ENCODE peak calls at places on chromosomes 4 and X, in four cellular contexts. B is upper lobe of left lung, Y is lung microvascular endothelial cell, Q is fibroblast of villous mesenchyme. N is an unnamed sample.

GRCh38 chr4:126372634-126373033 is 1057.9 kb downstream of the FAT4 start:
- DNase-seq in B (no peak), Y (no peak), Q (no peak), N (no peak)

GRCh38 chr4:108449139-108449538 is 171.2 kb upstream of the RPL34 start:
- DNase-seq in B (no peak), Y (no peak), Q (no peak), N (no peak)

GRCh38 chrX:109862386-109862910 is 129.4 kb upstream of the ACSL4 start:
- DNase-seq in B (no peak), Y (no peak), Q (peak), N (no peak)

GRCh38 chr4:176767183-176767582 is 25.5 kb downstream of the VEGFC start:
- DNase-seq in B (no peak), Y (no peak), Q (no peak), N (no peak)

GRCh38 chr4:124943145-124943889 is 230.8 kb upstream of the ANKRD50 start:
- DNase-seq in B (no peak), Y (no peak), Q (peak), N (no peak)

GRCh38 chr4:74444891-74445642 is at the start of gene AREG:
- DNase-seq in B (peak), Y (peak), Q (peak), N (peak)

GRCh38 chrX:154046262-154046771 is 26.6 kb upstream of the IRAK1 start:
- DNase-seq in B (no peak), Y (peak), Q (peak), N (peak)

GRCh38 chr4:105495667-105496066 is 21.8 kb upstream of the PPA2 start:
- DNase-seq in B (no peak), Y (no peak), Q (peak), N (no peak)

GRCh38 chr4:156169011-156169410 is 215.3 kb upstream of the CTSO start:
- DNase-seq in B (no peak), Y (peak), Q (peak), N (peak)

GRCh38 chr4:15034071-15034764 is 31.9 kb downstream of the CPEB2 start:
- DNase-seq in B (no peak), Y (peak), Q (peak), N (no peak)

GRCh38 chr4:89263265-89263664 is 44.3 kb downstream of the GPRIN3 start:
- DNase-seq in B (no peak), Y (no peak), Q (no peak), N (no peak)

GRCh38 chr4:106109929-106110328 is 206.1 kb downstream of the TBCK start:
- DNase-seq in B (no peak), Y (no peak), Q (no peak), N (no peak)

GRCh38 chr4:145779319-145779801 is 99.4 kb downstream of the C4orf51 start:
- DNase-seq in B (no peak), Y (peak), Q (no peak), N (no peak)

GRCh38 chrX:16100673-16101072 is 22.7 kb upstream of the GRPR start:
- DNase-seq in B (no peak), Y (no peak), Q (no peak), N (no peak)

GRCh38 chrX:118603981-118604380 is 108.4 kb downstream of the DOCK11 start:
- DNase-seq in B (no peak), Y (peak), Q (peak), N (peak)

GRCh38 chr4:164012396-164013027 is 518.0 kb downstream of the TMA16 start:
- DNase-seq in B (no peak), Y (peak), Q (no peak), N (no peak)

GRCh38 chr4:13700196-13701140 is 72.9 kb upstream of the BOD1L1 start:
- DNase-seq in B (no peak), Y (peak), Q (peak), N (no peak)

GRCh38 chr4:169159614-169160013 is 111.1 kb downstream of the SH3RF1 start:
- DNase-seq in B (no peak), Y (no peak), Q (peak), N (no peak)

GRCh38 chr4:146381263-146381872 is 140.4 kb downstream of the SLC10A7 start:
- DNase-seq in B (no peak), Y (no peak), Q (no peak), N (no peak)

GRCh38 chr4:2792711-2793577 is at the start of gene SH3BP2:
- DNase-seq in B (peak), Y (peak), Q (peak), N (peak)

GRCh38 chrX:137194164-137194563 is 160.4 kb upstream of the GPR101 start:
- DNase-seq in B (no peak), Y (peak), Q (peak), N (no peak)

GRCh38 chr4:113094802-113095201 is 45.3 kb downstream of the ANK2 start:
- DNase-seq in B (no peak), Y (peak), Q (peak), N (no peak)

GRCh38 chrX:124274438-124275166 is 57.9 kb upstream of the TEX13D start:
- DNase-seq in B (no peak), Y (no peak), Q (no peak), N (no peak)

GRCh38 chrX:142089193-142089592 is 115.9 kb downstream of the MAGEC2 start:
- DNase-seq in B (no peak), Y (peak), Q (peak), N (no peak)

GRCh38 chr4:145482209-145483021 is 762 bp downstream of the SMAD1 start:
- DNase-seq in B (peak), Y (peak), Q (peak), N (peak)

GRCh38 chrX:20140410-20140809 is 1.2 kb downstream of the EIF1AX start:
- DNase-seq in B (no peak), Y (no peak), Q (no peak), N (no peak)

GRCh38 chr4:82753725-82754410 is 44.7 kb downstream of the SCD5 start:
- DNase-seq in B (no peak), Y (no peak), Q (peak), N (no peak)

GRCh38 chr4:77636902-77637301 is 31.3 kb downstream of the CXCL13 start:
- DNase-seq in B (no peak), Y (peak), Q (peak), N (no peak)

GRCh38 chr4:89928867-89929266 is 34.2 kb downstream of the MMRN1 start:
- DNase-seq in B (no peak), Y (no peak), Q (no peak), N (no peak)

GRCh38 chr4:23106516-23106915 is 413.8 kb downstream of the GBA3 start:
- DNase-seq in B (no peak), Y (no peak), Q (no peak), N (no peak)

GRCh38 chrX:16658284-16658683 is 8.3 kb downstream of the S100G start:
- DNase-seq in B (no peak), Y (peak), Q (peak), N (no peak)

GRCh38 chrX:79365591-79365990 is 1.5 kb downstream of the ITM2A start:
- DNase-seq in B (no peak), Y (no peak), Q (no peak), N (no peak)

GRCh38 chrX:33285550-33285949 is 74.2 kb upstream of the DMD start:
- DNase-seq in B (no peak), Y (no peak), Q (no peak), N (no peak)

N was measured in sigmoid colon.